ENCODE peak calls at places on chromosome 7, in ten cellular contexts. F is GM12878, H is IMR-90, C is heart left ventricle, J is ovary, Q is stomach, Y is transverse colon, E is right lobe of liver, Z is HCT116, D is NB4. T is an unnamed sample.

GRCh38 chr7:26705567-26705966 is 158.8 kb downstream of the SKAP2 start:
- DNase-seq in F (no peak), H (peak; percentile 97), C (no peak), J (no peak), Q (no peak), Y (no peak), E (no peak), Z (no peak), D (no peak), T (no peak)

GRCh38 chr7:27442446-27442845 is 199.8 kb downstream of the EVX1 start:
- DNase-seq in F (no peak), H (peak; percentile 55), C (no peak), J (no peak), Q (no peak), Y (no peak), E (no peak), Z (peak; percentile 15), D (no peak), T (no peak)

GRCh38 chr7:9250876-9251275 is 817.5 kb downstream of the NXPH1 start:
- DNase-seq in F (no peak), H (no peak), C (no peak), J (no peak), Q (no peak), Y (no peak), E (no peak), Z (no peak), D (no peak), T (no peak)

GRCh38 chr7:1819258-1819841 is 149.3 kb downstream of the ELFN1 start:
- DNase-seq in F (no peak), H (no peak), C (no peak), J (no peak), Q (peak; percentile 22), Y (no peak), E (no peak), Z (no peak), D (peak; percentile 93), T (peak; percentile 79)

GRCh38 chr7:4549681-4550080 is 132.4 kb upstream of the FOXK1 start:
- DNase-seq in F (no peak), H (no peak), C (peak; percentile 36), J (no peak), Q (no peak), Y (no peak), E (no peak), Z (no peak), D (no peak), T (no peak)

GRCh38 chr7:81600608-81601007 is 169.2 kb downstream of the HGF start:
- DNase-seq in F (no peak), H (peak; percentile 94), C (no peak), J (no peak), Q (no peak), Y (no peak), E (no peak), Z (no peak), D (no peak), T (no peak)

GRCh38 chr7:16423761-16424160 is 2.4 kb upstream of the CRPPA start:
- DNase-seq in F (no peak), H (no peak), C (no peak), J (no peak), Q (no peak), Y (no peak), E (no peak), Z (no peak), D (no peak), T (no peak)

GRCh38 chr7:142838461-142839213 is 16.2 kb upstream of the EPHB6 start:
- DNase-seq in F (no peak), H (no peak), C (no peak), J (no peak), Q (no peak), Y (no peak), E (no peak), Z (no peak), D (no peak), T (no peak)

GRCh38 chr7:15504376-15504775 is 57.4 kb downstream of the AGMO start:
- DNase-seq in F (no peak), H (no peak), C (no peak), J (no peak), Q (no peak), Y (no peak), E (no peak), Z (no peak), D (no peak), T (no peak)

GRCh38 chr7:1623810-1624209 is 46.3 kb upstream of the ELFN1 start:
- DNase-seq in F (no peak), H (no peak), C (no peak), J (no peak), Q (no peak), Y (no peak), E (no peak), Z (no peak), D (no peak), T (no peak)

GRCh38 chr7:79868010-79868409 is 266.6 kb upstream of the GNAI1 start:
- DNase-seq in F (no peak), H (peak; percentile 12), C (no peak), J (no peak), Q (no peak), Y (no peak), E (no peak), Z (no peak), D (no peak), T (peak; percentile 13)

GRCh38 chr7:55624813-55625212 is 52.5 kb upstream of the VOPP1 start:
- DNase-seq in F (no peak), H (no peak), C (no peak), J (no peak), Q (no peak), Y (no peak), E (no peak), Z (no peak), D (no peak), T (no peak)

GRCh38 chr7:106393564-106393963 is 108.8 kb upstream of the NAMPT start:
- DNase-seq in F (no peak), H (no peak), C (no peak), J (no peak), Q (no peak), Y (no peak), E (no peak), Z (no peak), D (no peak), T (no peak)
- TF ChIP-seq POLR2A in F (no peak), H (no peak), C (no peak), J (no peak), Q (no peak), Y (no peak), E (no peak), Z (no peak), D (no peak), T (no peak)

DNA sequence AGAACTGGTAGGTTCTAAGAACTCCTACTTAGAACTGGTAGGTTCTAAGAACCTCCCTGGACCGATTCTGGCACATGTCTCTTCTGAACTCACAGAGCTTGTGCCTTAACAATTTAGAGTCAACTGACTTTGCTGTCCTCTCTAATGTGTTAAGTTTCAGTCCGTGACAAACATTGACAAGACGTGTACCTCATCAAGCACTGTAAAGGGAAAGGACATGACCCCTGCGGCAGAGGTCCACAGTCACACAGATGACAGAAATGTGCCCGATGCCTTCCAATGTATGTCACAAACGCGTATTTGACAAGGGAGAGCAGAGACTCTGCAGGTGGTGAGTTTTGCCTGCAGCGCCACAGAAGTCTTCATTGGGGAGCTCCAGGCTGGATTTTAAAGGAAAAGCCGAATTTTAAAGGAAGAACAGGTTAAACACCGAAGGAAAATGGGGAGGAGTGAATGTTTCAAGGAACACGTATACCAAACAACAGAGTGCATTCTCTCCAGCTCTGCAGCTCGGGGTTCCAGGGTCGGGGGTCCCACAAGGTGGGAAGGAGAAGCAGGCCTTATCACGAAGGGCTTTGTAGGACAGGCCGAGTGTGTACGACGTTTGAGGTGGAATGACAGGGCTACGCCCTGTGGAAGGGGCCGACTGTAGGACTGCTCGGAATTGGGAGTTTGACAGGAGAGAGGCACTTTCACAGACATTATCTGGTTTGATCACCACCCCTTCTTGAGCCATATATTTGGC is 161.2 kb upstream of the KLF14 start:
- DNase-seq in F (no peak), H (no peak), C (no peak), J (no peak), Q (no peak), Y (no peak), E (no peak), Z (no peak), D (no peak), T (no peak)
- H3K4me3 ChIP-seq in F (no peak overlapping the region), H (no peak overlapping the region), C (no peak overlapping the region), J (no peak overlapping the region), Q (no peak overlapping the region), Y (no peak overlapping the region), E (no peak overlapping the region), Z (peak overlapping the region; percentile 1), D (no peak overlapping the region), T (no peak overlapping the region)

DNA sequence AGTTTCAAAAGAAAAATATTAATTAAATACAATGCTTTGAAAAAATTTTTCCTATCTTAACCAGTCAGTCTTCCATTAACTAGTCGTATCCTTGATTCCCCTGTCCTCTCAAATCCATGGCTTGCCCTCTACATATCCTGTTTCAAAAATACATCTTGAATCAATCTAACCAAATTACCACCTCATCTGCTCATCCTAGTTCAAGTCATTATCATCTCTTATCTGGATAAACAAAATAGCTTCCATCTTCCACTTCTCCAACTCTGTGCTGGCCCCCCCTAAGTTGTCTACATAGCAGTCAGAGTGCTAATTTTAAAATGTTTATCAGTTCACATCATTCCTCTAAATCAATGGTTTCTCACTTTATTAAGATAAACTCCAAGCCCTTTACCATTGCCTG is 125.4 kb downstream of the HBP1 start:
- DNase-seq in F (no peak), H (no peak), C (no peak), J (no peak), Q (no peak), Y (no peak), E (no peak), Z (no peak), D (no peak), T (no peak)
- TF ChIP-seq POLR2A in F (no peak), H (no peak), C (no peak), J (no peak), Q (no peak), Y (no peak), E (no peak), Z (no peak), D (no peak), T (no peak)

GRCh38 chr7:125924037-125924436 is 994.4 kb upstream of the POT1 start:
- DNase-seq in F (no peak), H (no peak), C (no peak), J (no peak), Q (no peak), Y (no peak), E (no peak), Z (no peak), D (no peak), T (no peak)

GRCh38 chr7:125927556-125927955 is 997.9 kb upstream of the POT1 start:
- DNase-seq in F (no peak), H (no peak), C (no peak), J (no peak), Q (no peak), Y (no peak), E (no peak), Z (no peak), D (peak; percentile 16), T (no peak)

GRCh38 chr7:125930848-125931247 is 1001.2 kb upstream of the POT1 start:
- DNase-seq in F (no peak), H (no peak), C (no peak), J (no peak), Q (no peak), Y (no peak), E (no peak), Z (no peak), D (no peak), T (no peak)

DNA sequence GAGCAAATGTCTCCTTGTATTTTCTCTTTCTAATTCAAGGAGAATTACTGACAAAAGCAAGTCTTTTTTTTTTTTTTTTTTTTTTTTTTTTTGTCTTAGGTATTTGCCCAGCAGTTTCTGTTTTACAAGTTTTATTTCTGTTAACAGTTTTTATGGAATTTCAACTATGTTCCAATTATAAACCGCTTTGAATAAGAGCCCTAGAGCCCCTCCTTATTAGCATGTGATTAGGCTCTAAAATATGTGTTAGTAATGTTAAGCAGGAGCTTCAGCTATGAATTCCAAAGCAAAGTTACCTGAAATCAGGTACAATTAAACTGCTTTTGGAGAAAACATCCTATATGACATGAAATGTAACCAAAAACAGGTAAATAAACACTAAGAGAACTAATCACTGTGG is 997.0 kb upstream of the POT1 start:
- DNase-seq in F (no peak), H (no peak), C (no peak), J (no peak), Q (no peak), Y (no peak), E (no peak), Z (no peak), D (no peak), T (no peak)
- H3K4me3 ChIP-seq in F (no peak overlapping the region), H (no peak overlapping the region), C (no peak overlapping the region), J (no peak overlapping the region), Q (no peak overlapping the region), Y (no peak overlapping the region), E (no peak overlapping the region), Z (no peak overlapping the region), D (no peak overlapping the region), T (no peak overlapping the region)

T was measured in lower leg skin.